ENCODE peak calls at places on chromosomes 7 and 10, in ten cellular contexts. One of them, this sample, is unnamed.

GRCh38 chr7:52179934-52180333 is 855.5 kb upstream of the POM121L12 start:
- DNase-seq in neural crest cell: no peak
- DNase-seq in RWPE1: no peak
- DNase-seq in heart left ventricle: no peak
- DNase-seq in psoas muscle: no peak
- DNase-seq in activated CD8-positive, alpha-beta T cell treated with anti-CD3 and anti-CD28 coated beads for 36 hours: no peak
- DNase-seq in IMR-90: no peak
- DNase-seq in lower lobe of right lung: peak; percentile 42
- DNase-seq in AG10803: no peak
- DNase-seq in GM12865: no peak
- DNase-seq in this sample: no peak

GRCh38 chr7:85185355-85186082 is 1.3 kb downstream of the SEMA3D start:
- DNase-seq in AG10803: peak; percentile 65
- DNase-seq in RWPE1: peak; percentile 15
- DNase-seq in activated CD8-positive, alpha-beta T cell treated with anti-CD3 and anti-CD28 coated beads for 36 hours: no peak
- DNase-seq in lower lobe of right lung: peak; percentile 43
- DNase-seq in GM12865: no peak
- DNase-seq in heart left ventricle: peak; percentile 51
- DNase-seq in psoas muscle: peak; percentile 30
- DNase-seq in IMR-90: peak; percentile 61
- DNase-seq in neural crest cell: peak; percentile 46
- DNase-seq in this sample: peak; percentile 20

GRCh38 chr7:6165521-6166325 is 106.7 kb downstream of the CYTH3 start:
- DNase-seq in IMR-90: no peak
- DNase-seq in heart left ventricle: no peak
- DNase-seq in psoas muscle: no peak
- DNase-seq in RWPE1: no peak
- DNase-seq in GM12865: no peak
- DNase-seq in AG10803: no peak
- DNase-seq in activated CD8-positive, alpha-beta T cell treated with anti-CD3 and anti-CD28 coated beads for 36 hours: no peak
- DNase-seq in neural crest cell: no peak
- DNase-seq in lower lobe of right lung: no peak
- DNase-seq in this sample: no peak

GRCh38 chr7:38007096-38007495 is 86.7 kb downstream of the EPDR1 start:
- DNase-seq in heart left ventricle: no peak
- DNase-seq in GM12865: no peak
- DNase-seq in neural crest cell: no peak
- DNase-seq in AG10803: no peak
- DNase-seq in psoas muscle: no peak
- DNase-seq in lower lobe of right lung: no peak
- DNase-seq in IMR-90: no peak
- DNase-seq in RWPE1: no peak
- DNase-seq in activated CD8-positive, alpha-beta T cell treated with anti-CD3 and anti-CD28 coated beads for 36 hours: no peak
- DNase-seq in this sample: no peak

GRCh38 chr10:12042409-12042796 is 206 bp downstream of the UPF2 start:
- DNase-seq in lower lobe of right lung: peak; percentile 63
- DNase-seq in heart left ventricle: peak; percentile 34
- DNase-seq in neural crest cell: no peak
- DNase-seq in AG10803: no peak
- DNase-seq in activated CD8-positive, alpha-beta T cell treated with anti-CD3 and anti-CD28 coated beads for 36 hours: peak; percentile 61
- DNase-seq in IMR-90: peak; percentile 3
- DNase-seq in RWPE1: peak; percentile 29
- DNase-seq in GM12865: peak; percentile 54
- DNase-seq in psoas muscle: peak; percentile 48
- DNase-seq in this sample: peak; percentile 70

GRCh38 chr10:102633282-102633681 is 11.0 kb upstream of the TRIM8 start:
- DNase-seq in neural crest cell: no peak
- DNase-seq in lower lobe of right lung: peak; percentile 78
- DNase-seq in RWPE1: no peak
- DNase-seq in IMR-90: peak; percentile 81
- DNase-seq in activated CD8-positive, alpha-beta T cell treated with anti-CD3 and anti-CD28 coated beads for 36 hours: peak; percentile 79
- DNase-seq in heart left ventricle: no peak
- DNase-seq in psoas muscle: peak; percentile 55
- DNase-seq in GM12865: no peak
- DNase-seq in AG10803: peak; percentile 72
- DNase-seq in this sample: no peak

GRCh38 chr10:104317195-104318095 is 20.8 kb downstream of the ITPRIP start:
- DNase-seq in neural crest cell: no peak
- DNase-seq in heart left ventricle: no peak
- DNase-seq in RWPE1: no peak
- DNase-seq in AG10803: peak; percentile 86
- DNase-seq in IMR-90: peak; percentile 81
- DNase-seq in GM12865: no peak
- DNase-seq in activated CD8-positive, alpha-beta T cell treated with anti-CD3 and anti-CD28 coated beads for 36 hours: no peak
- DNase-seq in lower lobe of right lung: no peak
- DNase-seq in psoas muscle: no peak
- DNase-seq in this sample: no peak

GRCh38 chr10:20746856-20747255 is 150.3 kb downstream of the NEBL start:
- DNase-seq in lower lobe of right lung: no peak
- DNase-seq in activated CD8-positive, alpha-beta T cell treated with anti-CD3 and anti-CD28 coated beads for 36 hours: no peak
- DNase-seq in IMR-90: no peak
- DNase-seq in GM12865: no peak
- DNase-seq in heart left ventricle: no peak
- DNase-seq in neural crest cell: no peak
- DNase-seq in AG10803: no peak
- DNase-seq in RWPE1: no peak
- DNase-seq in psoas muscle: no peak
- DNase-seq in this sample: no peak

GRCh38 chr7:75996476-75996875 is 2.1 kb upstream of the TMEM120A start:
- DNase-seq in neural crest cell: no peak
- DNase-seq in IMR-90: no peak
- DNase-seq in RWPE1: no peak
- DNase-seq in heart left ventricle: no peak
- DNase-seq in psoas muscle: no peak
- DNase-seq in AG10803: no peak
- DNase-seq in GM12865: no peak
- DNase-seq in lower lobe of right lung: no peak
- DNase-seq in activated CD8-positive, alpha-beta T cell treated with anti-CD3 and anti-CD28 coated beads for 36 hours: no peak
- DNase-seq in this sample: no peak

GRCh38 chr10:80443531-80443974 is 10.6 kb upstream of the TSPAN14 start:
- DNase-seq in IMR-90: no peak
- DNase-seq in lower lobe of right lung: no peak
- DNase-seq in heart left ventricle: no peak
- DNase-seq in RWPE1: no peak
- DNase-seq in neural crest cell: no peak
- DNase-seq in activated CD8-positive, alpha-beta T cell treated with anti-CD3 and anti-CD28 coated beads for 36 hours: peak; percentile 61
- DNase-seq in GM12865: peak; percentile 63
- DNase-seq in AG10803: peak; percentile 35
- DNase-seq in psoas muscle: no peak
- DNase-seq in this sample: no peak

GRCh38 chr10:113087082-113088029 is 137.3 kb downstream of the TCF7L2 start:
- DNase-seq in activated CD8-positive, alpha-beta T cell treated with anti-CD3 and anti-CD28 coated beads for 36 hours: peak; percentile 14
- DNase-seq in IMR-90: peak; percentile 100
- DNase-seq in neural crest cell: no peak
- DNase-seq in psoas muscle: peak; percentile 60
- DNase-seq in RWPE1: peak; percentile 93
- DNase-seq in heart left ventricle: peak; percentile 31
- DNase-seq in lower lobe of right lung: peak; percentile 75
- DNase-seq in AG10803: peak; percentile 100
- DNase-seq in GM12865: no peak
- DNase-seq in this sample: no peak

GRCh38 chr10:28250358-28250757 is 52.5 kb downstream of the MPP7 start:
- DNase-seq in heart left ventricle: no peak
- DNase-seq in GM12865: no peak
- DNase-seq in psoas muscle: no peak
- DNase-seq in lower lobe of right lung: no peak
- DNase-seq in AG10803: no peak
- DNase-seq in activated CD8-positive, alpha-beta T cell treated with anti-CD3 and anti-CD28 coated beads for 36 hours: no peak
- DNase-seq in neural crest cell: no peak
- DNase-seq in RWPE1: no peak
- DNase-seq in IMR-90: peak; percentile 66
- DNase-seq in this sample: no peak

GRCh38 chr7:55129409-55130078 is 110.7 kb downstream of the EGFR start:
- DNase-seq in GM12865: no peak
- DNase-seq in IMR-90: peak; percentile 79
- DNase-seq in psoas muscle: no peak
- DNase-seq in RWPE1: peak; percentile 68
- DNase-seq in activated CD8-positive, alpha-beta T cell treated with anti-CD3 and anti-CD28 coated beads for 36 hours: no peak
- DNase-seq in neural crest cell: no peak
- DNase-seq in heart left ventricle: no peak
- DNase-seq in lower lobe of right lung: no peak
- DNase-seq in AG10803: peak; percentile 45
- DNase-seq in this sample: no peak

GRCh38 chr7:111262293-111263116 is 171.6 kb downstream of the LRRN3 start:
- DNase-seq in AG10803: no peak
- DNase-seq in activated CD8-positive, alpha-beta T cell treated with anti-CD3 and anti-CD28 coated beads for 36 hours: no peak
- DNase-seq in lower lobe of right lung: no peak
- DNase-seq in heart left ventricle: no peak
- DNase-seq in neural crest cell: no peak
- DNase-seq in GM12865: no peak
- DNase-seq in IMR-90: no peak
- DNase-seq in psoas muscle: no peak
- DNase-seq in RWPE1: no peak
- DNase-seq in this sample: no peak

DNA sequence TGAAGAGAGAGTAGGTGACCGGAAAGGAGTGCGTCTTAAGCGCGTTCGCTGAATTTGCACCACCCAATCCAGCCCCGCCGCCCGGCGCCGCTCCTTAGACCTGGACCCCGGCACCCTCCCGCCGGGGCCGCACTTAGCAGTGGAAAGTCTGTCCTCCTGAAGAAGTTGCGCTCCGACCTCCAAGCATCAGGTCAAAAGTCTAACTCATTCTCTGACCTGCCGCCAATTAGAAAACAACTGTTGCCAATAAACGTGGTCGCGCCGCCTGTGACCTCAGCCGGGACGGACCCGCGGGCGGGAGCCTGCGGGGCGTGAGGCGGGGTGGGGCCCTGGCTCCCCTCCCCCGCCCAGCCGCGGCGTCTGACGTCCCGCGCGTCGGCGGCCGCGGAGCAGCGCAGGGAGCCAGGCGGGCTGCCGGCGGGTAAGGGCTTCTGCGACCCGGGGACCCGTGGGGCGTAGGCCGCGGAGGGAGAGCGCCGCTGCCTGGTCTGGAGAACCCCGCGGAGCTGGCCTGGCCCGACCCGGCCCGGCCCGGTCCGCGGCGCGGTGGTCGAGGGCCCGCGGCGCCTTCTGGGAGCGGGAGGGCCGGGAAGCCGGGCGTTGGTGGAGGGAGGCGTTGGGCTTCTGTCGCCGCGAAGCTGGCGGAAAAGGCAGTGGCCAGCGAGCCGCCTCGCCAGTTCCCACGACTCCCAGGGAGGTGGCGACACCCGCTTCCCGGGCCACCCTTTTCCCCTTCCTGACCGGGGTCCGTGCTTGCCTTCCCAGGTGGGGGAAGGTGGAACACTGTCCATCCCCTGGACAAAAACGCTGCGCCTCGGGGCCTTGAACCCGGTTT is at the start of gene BCAP29:
- DNase-seq in IMR-90: peak; percentile 25
- DNase-seq in RWPE1: no peak
- DNase-seq in psoas muscle: peak; percentile 83
- DNase-seq in neural crest cell: peak; percentile 71
- DNase-seq in GM12865: peak; percentile 87
- DNase-seq in activated CD8-positive, alpha-beta T cell treated with anti-CD3 and anti-CD28 coated beads for 36 hours: peak; percentile 73
- DNase-seq in lower lobe of right lung: peak; percentile 84
- DNase-seq in heart left ventricle: peak; percentile 85
- DNase-seq in AG10803: peak; percentile 57
- DNase-seq in this sample: peak; percentile 68
- TF ChIP-seq CTCF in IMR-90: peak; percentile 9
- TF ChIP-seq CTCF in RWPE1: peak; percentile 45
- TF ChIP-seq CTCF in psoas muscle: peak; percentile 43
- TF ChIP-seq CTCF in neural crest cell: peak; percentile 46
- TF ChIP-seq CTCF in GM12865: no peak
- TF ChIP-seq CTCF in activated CD8-positive, alpha-beta T cell treated with anti-CD3 and anti-CD28 coated beads for 36 hours: no peak
- TF ChIP-seq CTCF in lower lobe of right lung: peak; percentile 36
- TF ChIP-seq CTCF in heart left ventricle: peak; percentile 32
- TF ChIP-seq CTCF in AG10803: peak; percentile 24
- TF ChIP-seq CTCF in this sample: no peak

DNA sequence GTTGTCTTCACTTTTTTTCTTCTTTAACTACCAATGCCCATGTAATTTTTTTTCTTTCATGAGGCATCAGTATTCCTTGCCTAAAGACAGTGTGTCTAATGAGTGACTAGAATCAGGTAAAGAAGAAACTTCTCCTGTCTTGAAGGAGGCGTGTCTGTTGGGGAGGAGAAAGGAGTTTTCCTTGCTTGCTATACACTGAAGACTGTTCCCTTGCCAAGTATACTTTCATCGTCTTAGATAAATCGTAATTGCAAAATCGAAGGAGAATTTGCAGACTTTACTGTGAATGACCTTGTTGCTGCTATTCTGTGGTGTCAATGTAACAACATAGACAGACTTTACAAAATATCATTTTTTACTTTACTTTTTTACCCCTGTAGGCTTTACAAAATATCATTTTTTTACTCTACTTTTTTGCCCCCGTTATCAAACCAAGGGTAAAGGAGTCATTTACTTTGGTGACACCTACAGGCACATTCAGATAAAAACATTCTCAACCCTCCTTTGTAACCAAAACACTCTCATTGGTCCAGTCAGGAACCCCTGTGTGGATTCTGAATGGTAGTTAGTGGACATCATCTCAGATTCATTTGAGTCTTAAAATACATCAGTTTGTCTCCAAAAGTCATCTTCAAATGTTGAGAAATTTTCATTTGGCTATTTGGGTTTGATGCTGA is 232.4 kb downstream of the AHR start:
- DNase-seq in lower lobe of right lung: no peak
- DNase-seq in RWPE1: peak; percentile 29
- DNase-seq in GM12865: peak; percentile 41
- DNase-seq in activated CD8-positive, alpha-beta T cell treated with anti-CD3 and anti-CD28 coated beads for 36 hours: no peak
- DNase-seq in psoas muscle: no peak
- DNase-seq in AG10803: no peak
- DNase-seq in IMR-90: peak; percentile 15
- DNase-seq in heart left ventricle: no peak
- DNase-seq in neural crest cell: no peak
- DNase-seq in this sample: no peak
- TF ChIP-seq CTCF in lower lobe of right lung: peak; percentile 38
- TF ChIP-seq CTCF in RWPE1: no peak
- TF ChIP-seq CTCF in GM12865: peak; percentile 18
- TF ChIP-seq CTCF in activated CD8-positive, alpha-beta T cell treated with anti-CD3 and anti-CD28 coated beads for 36 hours: peak; percentile 42
- TF ChIP-seq CTCF in psoas muscle: peak; percentile 5
- TF ChIP-seq CTCF in AG10803: peak; percentile 8
- TF ChIP-seq CTCF in IMR-90: peak; percentile 41
- TF ChIP-seq CTCF in heart left ventricle: peak; percentile 28
- TF ChIP-seq CTCF in neural crest cell: no peak
- TF ChIP-seq CTCF in this sample: no peak

DNA sequence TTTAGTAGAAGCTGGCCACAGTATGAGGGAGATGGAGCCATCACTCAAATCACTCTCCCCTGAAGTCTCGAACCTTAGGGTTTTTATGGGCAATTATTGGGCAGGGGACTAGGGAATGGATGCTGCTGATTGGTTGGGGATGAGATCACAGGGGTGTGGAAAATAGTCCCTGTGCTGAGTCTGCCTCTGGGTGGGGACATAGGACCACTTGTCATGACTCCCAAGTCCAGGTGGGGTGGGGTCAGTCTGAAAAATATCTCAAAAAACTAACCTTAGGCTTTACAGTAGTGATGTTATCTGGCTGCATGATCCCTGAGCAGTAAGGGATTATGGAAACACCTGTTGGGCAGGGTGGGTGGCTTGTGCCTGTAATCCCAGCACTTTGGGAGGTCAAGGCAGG is 98.6 kb downstream of the XRCC2 start:
- DNase-seq in IMR-90: no peak
- DNase-seq in psoas muscle: no peak
- DNase-seq in activated CD8-positive, alpha-beta T cell treated with anti-CD3 and anti-CD28 coated beads for 36 hours: no peak
- DNase-seq in AG10803: no peak
- DNase-seq in neural crest cell: no peak
- DNase-seq in heart left ventricle: no peak
- DNase-seq in lower lobe of right lung: no peak
- DNase-seq in RWPE1: no peak
- DNase-seq in GM12865: no peak
- DNase-seq in this sample: no peak
- TF ChIP-seq CTCF in IMR-90: no peak
- TF ChIP-seq CTCF in psoas muscle: no peak
- TF ChIP-seq CTCF in activated CD8-positive, alpha-beta T cell treated with anti-CD3 and anti-CD28 coated beads for 36 hours: no peak
- TF ChIP-seq CTCF in AG10803: no peak
- TF ChIP-seq CTCF in neural crest cell: no peak
- TF ChIP-seq CTCF in heart left ventricle: no peak
- TF ChIP-seq CTCF in lower lobe of right lung: no peak
- TF ChIP-seq CTCF in RWPE1: no peak
- TF ChIP-seq CTCF in GM12865: no peak
- TF ChIP-seq CTCF in this sample: no peak

GRCh38 chr10:7471720-7472367 is 61.0 kb upstream of the SFMBT2 start:
- DNase-seq in neural crest cell: no peak
- DNase-seq in heart left ventricle: no peak
- DNase-seq in lower lobe of right lung: no peak
- DNase-seq in GM12865: peak; percentile 97
- DNase-seq in AG10803: no peak
- DNase-seq in IMR-90: no peak
- DNase-seq in psoas muscle: no peak
- DNase-seq in RWPE1: no peak
- DNase-seq in activated CD8-positive, alpha-beta T cell treated with anti-CD3 and anti-CD28 coated beads for 36 hours: peak; percentile 31
- DNase-seq in this sample: no peak
- TF ChIP-seq CTCF in neural crest cell: no peak
- TF ChIP-seq CTCF in heart left ventricle: no peak
- TF ChIP-seq CTCF in lower lobe of right lung: no peak
- TF ChIP-seq CTCF in GM12865: no peak
- TF ChIP-seq CTCF in AG10803: no peak
- TF ChIP-seq CTCF in IMR-90: no peak
- TF ChIP-seq CTCF in psoas muscle: no peak
- TF ChIP-seq CTCF in RWPE1: no peak
- TF ChIP-seq CTCF in activated CD8-positive, alpha-beta T cell treated with anti-CD3 and anti-CD28 coated beads for 36 hours: no peak
- TF ChIP-seq CTCF in this sample: no peak